ENCODE peak calls at places on chromosome 1, in six cellular contexts. T, I, F, Y, C and V are unnamed samples.

GRCh38 chr1:8004803-8005573 is 21.1 kb downstream of the ERRFI1 start:
- DNase-seq in T (peak; percentile 79), I (no peak), F (no peak), Y (peak; percentile 99), C (peak; percentile 36), V (peak; percentile 89)

GRCh38 chr1:159930634-159931033 is 5.3 kb upstream of the TAGLN2 start:
- DNase-seq in T (no peak), I (no peak), F (no peak), Y (no peak), C (no peak), V (no peak)

GRCh38 chr1:189775343-189775742 is 702.3 kb downstream of the BRINP3 start:
- DNase-seq in T (no peak), I (no peak), F (no peak), Y (peak; percentile 85), C (no peak), V (peak; percentile 45)

GRCh38 chr1:19704247-19705113 is 39.8 kb downstream of the HTR6 start:
- DNase-seq in T (peak; percentile 48), I (peak; percentile 59), F (peak; percentile 90), Y (peak; percentile 83), C (peak; percentile 37), V (no peak)

GRCh38 chr1:14571810-14572767 is 26.4 kb upstream of the KAZN start:
- DNase-seq in T (no peak), I (no peak), F (peak; percentile 93), Y (peak; percentile 29), C (no peak), V (no peak)

GRCh38 chr1:75470448-75470847 is 140.5 kb downstream of the SLC44A5 start:
- DNase-seq in T (no peak), I (no peak), F (no peak), Y (no peak), C (no peak), V (no peak)

GRCh38 chr1:156508205-156508954 is 7.8 kb upstream of the MEF2D start:
- DNase-seq in T (peak; percentile 89), I (no peak), F (no peak), Y (peak; percentile 27), C (no peak), V (no peak)

GRCh38 chr1:17161137-17161700 is 42.0 kb upstream of the PADI2 start:
- DNase-seq in T (no peak), I (no peak), F (no peak), Y (no peak), C (no peak), V (no peak)

GRCh38 chr1:40153073-40153770 is 8.0 kb upstream of the RLF start:
- DNase-seq in T (no peak), I (no peak), F (peak; percentile 73), Y (peak; percentile 79), C (peak; percentile 25), V (no peak)

GRCh38 chr1:63870152-63870551 is 96.3 kb downstream of the ROR1 start:
- DNase-seq in T (no peak), I (no peak), F (peak; percentile 60), Y (no peak), C (no peak), V (no peak)

GRCh38 chr1:203252678-203253077 is 23.2 kb upstream of the CHIT1 start:
- DNase-seq in T (no peak), I (no peak), F (no peak), Y (no peak), C (no peak), V (no peak)

GRCh38 chr1:240293706-240294105 is 202.0 kb downstream of the FMN2 start:
- DNase-seq in T (no peak), I (no peak), F (no peak), Y (no peak), C (no peak), V (no peak)

GRCh38 chr1:203934027-203934426 is 72.6 kb downstream of the SNRPE start:
- DNase-seq in T (no peak), I (no peak), F (no peak), Y (no peak), C (no peak), V (no peak)

GRCh38 chr1:228347181-228347580 is 59.5 kb downstream of the TRIM11 start:
- DNase-seq in T (no peak), I (no peak), F (no peak), Y (no peak), C (no peak), V (no peak)

GRCh38 chr1:151425103-151425502 is 25.7 kb downstream of the PSMB4 start:
- DNase-seq in T (no peak), I (no peak), F (no peak), Y (no peak), C (no peak), V (no peak)

GRCh38 chr1:156926175-156926574 is 5.7 kb downstream of the LRRC71 start:
- DNase-seq in T (peak; percentile 84), I (peak; percentile 45), F (no peak), Y (peak; percentile 55), C (peak; percentile 56), V (no peak)

GRCh38 chr1:25042876-25043580 is 113.0 kb upstream of the RUNX3 start:
- DNase-seq in T (no peak), I (no peak), F (no peak), Y (no peak), C (no peak), V (no peak)

GRCh38 chr1:231625975-231626534 is 535 bp upstream of the DISC1 start:
- DNase-seq in T (no peak), I (no peak), F (peak; percentile 14), Y (no peak), C (no peak), V (no peak)

GRCh38 chr1:153506831-153507413 is 28.9 kb downstream of the S100A6 start:
- DNase-seq in T (peak; percentile 57), I (no peak), F (no peak), Y (peak; percentile 97), C (peak; percentile 63), V (no peak)

GRCh38 chr1:65256860-65257719 is 52.3 kb upstream of the DNAJC6 start:
- DNase-seq in T (no peak), I (no peak), F (no peak), Y (no peak), C (no peak), V (no peak)

GRCh38 chr1:65253800-65254319 is 55.5 kb upstream of the DNAJC6 start:
- DNase-seq in T (no peak), I (no peak), F (no peak), Y (no peak), C (no peak), V (no peak)

GRCh38 chr1:65255088-65256050 is 54.0 kb upstream of the DNAJC6 start:
- DNase-seq in T (no peak), I (no peak), F (peak; percentile 49), Y (no peak), C (no peak), V (no peak)

GRCh38 chr1:65250826-65251225 is 58.5 kb upstream of the DNAJC6 start:
- DNase-seq in T (no peak), I (no peak), F (no peak), Y (no peak), C (no peak), V (no peak)

GRCh38 chr1:65254320-65255087 is 54.8 kb upstream of the DNAJC6 start:
- DNase-seq in T (peak; percentile 87), I (peak; percentile 84), F (peak; percentile 92), Y (peak; percentile 59), C (no peak), V (no peak)
- TF ChIP-seq CTCF in T (peak; percentile 55), I (no peak), F (no peak), Y (peak; percentile 28), C (no peak), V (peak; percentile 37)

GRCh38 chr1:1946540-1946939 is 27.5 kb upstream of the TMEM52 start:
- DNase-seq in T (no peak), I (no peak), F (no peak), Y (peak; percentile 86), C (no peak), V (no peak)

GRCh38 chr1:1941868-1942752 is 23.0 kb upstream of the TMEM52 start:
- DNase-seq in T (no peak), I (no peak), F (no peak), Y (no peak), C (no peak), V (no peak)

GRCh38 chr1:1945782-1946393 is 26.8 kb upstream of the TMEM52 start:
- DNase-seq in T (no peak), I (no peak), F (no peak), Y (no peak), C (no peak), V (no peak)

GRCh38 chr1:1942753-1943656 is 23.9 kb upstream of the TMEM52 start:
- DNase-seq in T (no peak), I (no peak), F (no peak), Y (no peak), C (no peak), V (no peak)

DNA sequence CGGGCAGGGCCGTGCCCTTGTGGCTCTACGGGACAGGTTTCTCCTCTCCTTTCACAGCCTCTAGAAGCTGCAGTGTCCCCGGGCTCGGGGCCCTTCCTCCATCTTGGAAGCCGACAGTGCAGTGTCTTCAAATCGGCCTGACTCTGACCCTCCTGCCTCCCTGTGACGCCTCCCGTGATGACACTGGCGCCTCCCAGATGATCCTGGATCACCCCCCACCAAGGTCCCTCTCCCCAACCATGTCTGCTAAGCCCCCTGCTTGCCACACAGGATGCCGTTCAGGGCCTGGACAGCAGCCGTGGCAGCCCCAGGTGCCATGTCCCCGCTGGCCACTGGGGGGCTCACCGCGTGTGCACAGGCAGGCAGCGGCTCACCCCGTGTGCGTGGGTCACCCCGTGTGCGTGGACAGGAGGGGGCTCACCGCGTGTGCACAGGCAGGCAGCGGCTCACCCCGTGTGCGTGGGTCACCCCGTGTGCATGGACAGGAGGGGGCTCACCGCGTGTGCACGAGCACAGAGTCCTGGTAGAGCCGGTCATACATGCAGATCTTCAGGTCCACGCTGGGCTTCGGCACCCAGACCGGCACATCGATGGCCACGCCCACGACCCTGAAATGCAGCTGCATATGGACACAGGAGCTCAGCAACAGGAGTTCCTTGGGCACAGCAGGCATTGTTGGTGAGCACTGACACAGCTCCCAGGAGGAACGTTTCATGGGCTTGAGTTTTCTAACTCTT is 24.9 kb upstream of the TMEM52 start:
- DNase-seq in T (peak; percentile 57), I (peak; percentile 58), F (peak; percentile 81), Y (peak; percentile 42), C (no peak), V (no peak)
- H3K4me3 ChIP-seq in T (no peak overlapping the region), I (no peak overlapping the region), F (peak overlapping the region; percentile 53), Y (peak overlapping the region; percentile 24), C (no peak overlapping the region), V (no peak overlapping the region)

GRCh38 chr1:155160128-155160527 is 13.0 kb downstream of the KRTCAP2 start:
- DNase-seq in T (no peak), I (no peak), F (no peak), Y (no peak), C (no peak), V (no peak)
- TF ChIP-seq CTCF in T (no peak), I (no peak), F (no peak), Y (no peak), C (no peak), V (no peak)

GRCh38 chr1:78619446-78619802 is 824 bp upstream of the IFI44L start:
- DNase-seq in T (no peak), I (no peak), F (no peak), Y (no peak), C (no peak), V (no peak)

GRCh38 chr1:78619803-78620579 is at the start of gene IFI44L:
- DNase-seq in T (no peak), I (peak; percentile 45), F (no peak), Y (peak; percentile 78), C (peak; percentile 24), V (no peak)

GRCh38 chr1:78622548-78622947 is 2.3 kb downstream of the IFI44L start:
- DNase-seq in T (no peak), I (no peak), F (no peak), Y (no peak), C (no peak), V (no peak)

GRCh38 chr1:78617615-78618026 is 2.6 kb upstream of the IFI44L start:
- DNase-seq in T (peak; percentile 63), I (peak; percentile 47), F (peak; percentile 95), Y (peak; percentile 93), C (peak; percentile 87), V (peak; percentile 36)

GRCh38 chr1:78619029-78619428 is 1.2 kb upstream of the IFI44L start:
- DNase-seq in T (no peak), I (no peak), F (no peak), Y (no peak), C (no peak), V (no peak)
- H3K4me3 ChIP-seq in T (no peak overlapping the region), I (no peak overlapping the region), F (no peak overlapping the region), Y (no peak overlapping the region), C (no peak overlapping the region), V (no peak overlapping the region)